ENCODE peak calls at places on chromosomes 4 and X, in nine cellular contexts. K is CD4-positive, alpha-beta T cell; R is kidney; L is bronchial epithelial cell; M is KBM-7; H is natural killer cell; X is stimulated activated naive B cell treated with anti-CD40 and anti-IgM and Interleukin-4, amounts not matched to agents 10 μg/mL and 1 μg/mL and 100 μg/mL, for 72 hours; F is omental fat pad; U is CD8-positive, alpha-beta T cell. S is an unnamed sample.

GRCh38 chrX:153460826-153461225 is 9.6 kb downstream of the HAUS7 start:
- DNase-seq in K (peak; percentile 39), R (peak; percentile 77), L (peak; percentile 21), M (peak; percentile 54), H (peak; percentile 22), X (peak; percentile 35), F (no peak), U (peak; percentile 37), S (peak; percentile 56)

GRCh38 chr4:79759793-79760192 is 313.2 kb downstream of the ANTXR2 start:
- DNase-seq in K (no peak), R (no peak), L (no peak), M (no peak), H (no peak), X (no peak), F (no peak), U (no peak), S (no peak)

GRCh38 chr4:152106113-152106763 is 345.4 kb upstream of the GATB start:
- DNase-seq in K (no peak), R (peak; percentile 84), L (peak; percentile 98), M (no peak), H (no peak), X (no peak), F (peak; percentile 89), U (no peak), S (peak; percentile 98)

GRCh38 chr4:108393870-108394269 is 225.1 kb upstream of the LEF1 start:
- DNase-seq in K (no peak), R (no peak), L (no peak), M (no peak), H (no peak), X (no peak), F (no peak), U (no peak), S (no peak)

GRCh38 chrX:153578200-153578835 is 20.6 kb downstream of the CCNQ start:
- DNase-seq in K (no peak), R (no peak), L (no peak), M (no peak), H (no peak), X (no peak), F (no peak), U (no peak), S (no peak)

GRCh38 chrX:134369576-134369975 is 90.4 kb upstream of the HPRT1 start:
- DNase-seq in K (no peak), R (no peak), L (no peak), M (no peak), H (no peak), X (no peak), F (no peak), U (no peak), S (no peak)

GRCh38 chr4:182809417-182810102 is 107.6 kb downstream of the DCTD start:
- DNase-seq in K (no peak), R (no peak), L (no peak), M (peak; percentile 66), H (no peak), X (no peak), F (no peak), U (no peak), S (no peak)

GRCh38 chr4:48570646-48571220 is 80.7 kb downstream of the ZAR1 start:
- DNase-seq in K (no peak), R (no peak), L (peak; percentile 61), M (no peak), H (no peak), X (no peak), F (no peak), U (no peak), S (peak; percentile 82)

GRCh38 chrX:47579537-47579936 is 2.7 kb upstream of the TIMP1 start:
- DNase-seq in K (no peak), R (no peak), L (peak; percentile 86), M (peak; percentile 43), H (no peak), X (no peak), F (no peak), U (no peak), S (peak; percentile 59)

GRCh38 chr4:154822775-154823174 is 41.7 kb downstream of the RBM46 start:
- DNase-seq in K (no peak), R (no peak), L (peak; percentile 93), M (no peak), H (no peak), X (no peak), F (no peak), U (no peak), S (no peak)

GRCh38 chr4:147340111-147340510 is 140.8 kb upstream of the EDNRA start:
- DNase-seq in K (no peak), R (no peak), L (peak; percentile 82), M (no peak), H (no peak), X (no peak), F (no peak), U (no peak), S (peak; percentile 70)

GRCh38 chrX:79572566-79572965 is 205.4 kb upstream of the ITM2A start:
- DNase-seq in K (no peak), R (no peak), L (no peak), M (no peak), H (no peak), X (no peak), F (no peak), U (no peak), S (no peak)

GRCh38 chr4:97504713-97505112 is 638.6 kb downstream of the STPG2 start:
- DNase-seq in K (no peak), R (no peak), L (no peak), M (no peak), H (no peak), X (no peak), F (no peak), U (no peak), S (no peak)

GRCh38 chr4:8657381-8657776 is 64.8 kb downstream of the CPZ start:
- DNase-seq in K (no peak), R (peak; percentile 39), L (no peak), M (no peak), H (no peak), X (no peak), F (no peak), U (no peak), S (no peak)

GRCh38 chr4:119585771-119586170 is 42.8 kb downstream of the PDE5A start:
- DNase-seq in K (no peak), R (no peak), L (peak; percentile 63), M (no peak), H (no peak), X (no peak), F (no peak), U (no peak), S (peak; percentile 28)

GRCh38 chr4:152937535-152938236 is 1.6 kb downstream of the FHDC1 start:
- DNase-seq in K (no peak), R (peak; percentile 80), L (no peak), M (peak; percentile 44), H (peak; percentile 20), X (peak; percentile 15), F (no peak), U (no peak), S (no peak)

GRCh38 chrX:71618303-71618721 is at the start of gene CXCR3:
- DNase-seq in K (no peak), R (no peak), L (no peak), M (peak; percentile 96), H (peak; percentile 36), X (peak; percentile 81), F (no peak), U (peak; percentile 28), S (no peak)